ENCODE peak calls at places on chromosomes 6 and 20, in six cellular contexts. One of them, this sample, is unnamed.

GRCh38 chr20:49699200-49699992 is 14.3 kb downstream of the B4GALT5 start:
- DNase-seq in MV-4-11: no peak
- DNase-seq in activated T-cell treated with anti-CD3 and anti-CD28 coated beads, Interleukin-2, amount 50 U/mL, for 72 hours: peak
- DNase-seq in non-pigmented ciliary epithelial cell: peak
- DNase-seq in Kasumi-1: no peak
- DNase-seq in stimulated activated CD8-positive, alpha-beta memory T cell treated with anti-CD3 and anti-CD28 coated beads, Interleukin-15, amount 100 ng/mL, for 48 hours: no peak
- DNase-seq in this sample: no peak

GRCh38 chr6:46302176-46302575 is 131.4 kb upstream of the ENPP5 start:
- DNase-seq in MV-4-11: no peak
- DNase-seq in activated T-cell treated with anti-CD3 and anti-CD28 coated beads, Interleukin-2, amount 50 U/mL, for 72 hours: no peak
- DNase-seq in non-pigmented ciliary epithelial cell: no peak
- DNase-seq in Kasumi-1: no peak
- DNase-seq in stimulated activated CD8-positive, alpha-beta memory T cell treated with anti-CD3 and anti-CD28 coated beads, Interleukin-15, amount 100 ng/mL, for 48 hours: no peak
- DNase-seq in this sample: no peak

GRCh38 chr20:60558491-60558890 is 600.3 kb downstream of the CDH26 start:
- DNase-seq in MV-4-11: no peak
- DNase-seq in activated T-cell treated with anti-CD3 and anti-CD28 coated beads, Interleukin-2, amount 50 U/mL, for 72 hours: no peak
- DNase-seq in non-pigmented ciliary epithelial cell: no peak
- DNase-seq in Kasumi-1: no peak
- DNase-seq in stimulated activated CD8-positive, alpha-beta memory T cell treated with anti-CD3 and anti-CD28 coated beads, Interleukin-15, amount 100 ng/mL, for 48 hours: no peak
- DNase-seq in this sample: no peak

GRCh38 chr6:43821101-43821886 is 51.3 kb downstream of the VEGFA start:
- DNase-seq in MV-4-11: no peak
- DNase-seq in activated T-cell treated with anti-CD3 and anti-CD28 coated beads, Interleukin-2, amount 50 U/mL, for 72 hours: no peak
- DNase-seq in non-pigmented ciliary epithelial cell: no peak
- DNase-seq in Kasumi-1: no peak
- DNase-seq in stimulated activated CD8-positive, alpha-beta memory T cell treated with anti-CD3 and anti-CD28 coated beads, Interleukin-15, amount 100 ng/mL, for 48 hours: no peak
- DNase-seq in this sample: no peak

GRCh38 chr6:159151266-159151855 is 17.8 kb upstream of the FNDC1 start:
- DNase-seq in MV-4-11: peak
- DNase-seq in activated T-cell treated with anti-CD3 and anti-CD28 coated beads, Interleukin-2, amount 50 U/mL, for 72 hours: peak
- DNase-seq in non-pigmented ciliary epithelial cell: no peak
- DNase-seq in Kasumi-1: peak
- DNase-seq in stimulated activated CD8-positive, alpha-beta memory T cell treated with anti-CD3 and anti-CD28 coated beads, Interleukin-15, amount 100 ng/mL, for 48 hours: no peak
- DNase-seq in this sample: no peak

GRCh38 chr20:44026932-44027685 is 112.5 kb downstream of the TOX2 start:
- DNase-seq in MV-4-11: no peak
- DNase-seq in activated T-cell treated with anti-CD3 and anti-CD28 coated beads, Interleukin-2, amount 50 U/mL, for 72 hours: no peak
- DNase-seq in non-pigmented ciliary epithelial cell: no peak
- DNase-seq in Kasumi-1: no peak
- DNase-seq in stimulated activated CD8-positive, alpha-beta memory T cell treated with anti-CD3 and anti-CD28 coated beads, Interleukin-15, amount 100 ng/mL, for 48 hours: no peak
- DNase-seq in this sample: no peak

GRCh38 chr6:53066059-53066406 is 829 bp downstream of the FBXO9 start:
- DNase-seq in MV-4-11: peak
- DNase-seq in activated T-cell treated with anti-CD3 and anti-CD28 coated beads, Interleukin-2, amount 50 U/mL, for 72 hours: peak
- DNase-seq in non-pigmented ciliary epithelial cell: no peak
- DNase-seq in Kasumi-1: peak
- DNase-seq in stimulated activated CD8-positive, alpha-beta memory T cell treated with anti-CD3 and anti-CD28 coated beads, Interleukin-15, amount 100 ng/mL, for 48 hours: peak
- DNase-seq in this sample: peak

GRCh38 chr6:92690997-92691599 is 728.3 kb downstream of the EPHA7 start:
- DNase-seq in MV-4-11: no peak
- DNase-seq in activated T-cell treated with anti-CD3 and anti-CD28 coated beads, Interleukin-2, amount 50 U/mL, for 72 hours: no peak
- DNase-seq in non-pigmented ciliary epithelial cell: no peak
- DNase-seq in Kasumi-1: no peak
- DNase-seq in stimulated activated CD8-positive, alpha-beta memory T cell treated with anti-CD3 and anti-CD28 coated beads, Interleukin-15, amount 100 ng/mL, for 48 hours: no peak
- DNase-seq in this sample: no peak

GRCh38 chr6:82415820-82416219 is 52.2 kb downstream of the TPBG start:
- DNase-seq in MV-4-11: no peak
- DNase-seq in activated T-cell treated with anti-CD3 and anti-CD28 coated beads, Interleukin-2, amount 50 U/mL, for 72 hours: no peak
- DNase-seq in non-pigmented ciliary epithelial cell: no peak
- DNase-seq in Kasumi-1: no peak
- DNase-seq in stimulated activated CD8-positive, alpha-beta memory T cell treated with anti-CD3 and anti-CD28 coated beads, Interleukin-15, amount 100 ng/mL, for 48 hours: no peak
- DNase-seq in this sample: no peak

GRCh38 chr6:101114703-101115102 is 233.6 kb upstream of the ASCC3 start:
- DNase-seq in MV-4-11: peak
- DNase-seq in activated T-cell treated with anti-CD3 and anti-CD28 coated beads, Interleukin-2, amount 50 U/mL, for 72 hours: no peak
- DNase-seq in non-pigmented ciliary epithelial cell: peak
- DNase-seq in Kasumi-1: peak
- DNase-seq in stimulated activated CD8-positive, alpha-beta memory T cell treated with anti-CD3 and anti-CD28 coated beads, Interleukin-15, amount 100 ng/mL, for 48 hours: no peak
- DNase-seq in this sample: no peak

GRCh38 chr6:90139272-90139817 is 157.3 kb downstream of the BACH2 start:
- DNase-seq in MV-4-11: no peak
- DNase-seq in activated T-cell treated with anti-CD3 and anti-CD28 coated beads, Interleukin-2, amount 50 U/mL, for 72 hours: no peak
- DNase-seq in non-pigmented ciliary epithelial cell: no peak
- DNase-seq in Kasumi-1: no peak
- DNase-seq in stimulated activated CD8-positive, alpha-beta memory T cell treated with anti-CD3 and anti-CD28 coated beads, Interleukin-15, amount 100 ng/mL, for 48 hours: no peak
- DNase-seq in this sample: no peak

GRCh38 chr20:33859157-33859695 is 48.1 kb downstream of the CHMP4B start:
- DNase-seq in MV-4-11: peak
- DNase-seq in activated T-cell treated with anti-CD3 and anti-CD28 coated beads, Interleukin-2, amount 50 U/mL, for 72 hours: peak
- DNase-seq in non-pigmented ciliary epithelial cell: no peak
- DNase-seq in Kasumi-1: peak
- DNase-seq in stimulated activated CD8-positive, alpha-beta memory T cell treated with anti-CD3 and anti-CD28 coated beads, Interleukin-15, amount 100 ng/mL, for 48 hours: no peak
- DNase-seq in this sample: no peak

GRCh38 chr6:24126586-24127192 is 674 bp downstream of the NRSN1 start:
- DNase-seq in MV-4-11: peak
- DNase-seq in activated T-cell treated with anti-CD3 and anti-CD28 coated beads, Interleukin-2, amount 50 U/mL, for 72 hours: peak
- DNase-seq in non-pigmented ciliary epithelial cell: peak
- DNase-seq in Kasumi-1: peak
- DNase-seq in stimulated activated CD8-positive, alpha-beta memory T cell treated with anti-CD3 and anti-CD28 coated beads, Interleukin-15, amount 100 ng/mL, for 48 hours: no peak
- DNase-seq in this sample: no peak

GRCh38 chr6:135106611-135107010 is 52.0 kb upstream of the HBS1L start:
- DNase-seq in MV-4-11: no peak
- DNase-seq in activated T-cell treated with anti-CD3 and anti-CD28 coated beads, Interleukin-2, amount 50 U/mL, for 72 hours: no peak
- DNase-seq in non-pigmented ciliary epithelial cell: no peak
- DNase-seq in Kasumi-1: no peak
- DNase-seq in stimulated activated CD8-positive, alpha-beta memory T cell treated with anti-CD3 and anti-CD28 coated beads, Interleukin-15, amount 100 ng/mL, for 48 hours: no peak
- DNase-seq in this sample: no peak

GRCh38 chr6:52946301-52946700 is 36.8 kb upstream of the GSTA3 start:
- DNase-seq in MV-4-11: no peak
- DNase-seq in activated T-cell treated with anti-CD3 and anti-CD28 coated beads, Interleukin-2, amount 50 U/mL, for 72 hours: no peak
- DNase-seq in non-pigmented ciliary epithelial cell: no peak
- DNase-seq in Kasumi-1: no peak
- DNase-seq in stimulated activated CD8-positive, alpha-beta memory T cell treated with anti-CD3 and anti-CD28 coated beads, Interleukin-15, amount 100 ng/mL, for 48 hours: no peak
- DNase-seq in this sample: no peak

GRCh38 chr6:103177800-103178199 is 1681.9 kb downstream of the HACE1 start:
- DNase-seq in MV-4-11: no peak
- DNase-seq in activated T-cell treated with anti-CD3 and anti-CD28 coated beads, Interleukin-2, amount 50 U/mL, for 72 hours: no peak
- DNase-seq in non-pigmented ciliary epithelial cell: no peak
- DNase-seq in Kasumi-1: no peak
- DNase-seq in stimulated activated CD8-positive, alpha-beta memory T cell treated with anti-CD3 and anti-CD28 coated beads, Interleukin-15, amount 100 ng/mL, for 48 hours: no peak
- DNase-seq in this sample: no peak

GRCh38 chr6:46184114-46184513 is 13.3 kb upstream of the ENPP5 start:
- DNase-seq in MV-4-11: no peak
- DNase-seq in activated T-cell treated with anti-CD3 and anti-CD28 coated beads, Interleukin-2, amount 50 U/mL, for 72 hours: no peak
- DNase-seq in non-pigmented ciliary epithelial cell: peak
- DNase-seq in Kasumi-1: no peak
- DNase-seq in stimulated activated CD8-positive, alpha-beta memory T cell treated with anti-CD3 and anti-CD28 coated beads, Interleukin-15, amount 100 ng/mL, for 48 hours: no peak
- DNase-seq in this sample: no peak

GRCh38 chr6:3918474-3918873 is 69.3 kb downstream of the FAM50B start:
- DNase-seq in MV-4-11: no peak
- DNase-seq in activated T-cell treated with anti-CD3 and anti-CD28 coated beads, Interleukin-2, amount 50 U/mL, for 72 hours: no peak
- DNase-seq in non-pigmented ciliary epithelial cell: no peak
- DNase-seq in Kasumi-1: no peak
- DNase-seq in stimulated activated CD8-positive, alpha-beta memory T cell treated with anti-CD3 and anti-CD28 coated beads, Interleukin-15, amount 100 ng/mL, for 48 hours: no peak
- DNase-seq in this sample: no peak

GRCh38 chr6:79544939-79545450 is 7.8 kb upstream of the LCA5 start:
- DNase-seq in MV-4-11: peak
- DNase-seq in activated T-cell treated with anti-CD3 and anti-CD28 coated beads, Interleukin-2, amount 50 U/mL, for 72 hours: no peak
- DNase-seq in non-pigmented ciliary epithelial cell: peak
- DNase-seq in Kasumi-1: peak
- DNase-seq in stimulated activated CD8-positive, alpha-beta memory T cell treated with anti-CD3 and anti-CD28 coated beads, Interleukin-15, amount 100 ng/mL, for 48 hours: no peak
- DNase-seq in this sample: peak

GRCh38 chr6:168359794-168360193 is 40.2 kb upstream of the DACT2 start:
- DNase-seq in MV-4-11: no peak
- DNase-seq in activated T-cell treated with anti-CD3 and anti-CD28 coated beads, Interleukin-2, amount 50 U/mL, for 72 hours: no peak
- DNase-seq in non-pigmented ciliary epithelial cell: no peak
- DNase-seq in Kasumi-1: no peak
- DNase-seq in stimulated activated CD8-positive, alpha-beta memory T cell treated with anti-CD3 and anti-CD28 coated beads, Interleukin-15, amount 100 ng/mL, for 48 hours: no peak
- DNase-seq in this sample: no peak

GRCh38 chr6:55694148-55694547 is 115.2 kb upstream of the HMGCLL1 start:
- DNase-seq in MV-4-11: no peak
- DNase-seq in activated T-cell treated with anti-CD3 and anti-CD28 coated beads, Interleukin-2, amount 50 U/mL, for 72 hours: no peak
- DNase-seq in non-pigmented ciliary epithelial cell: peak
- DNase-seq in Kasumi-1: no peak
- DNase-seq in stimulated activated CD8-positive, alpha-beta memory T cell treated with anti-CD3 and anti-CD28 coated beads, Interleukin-15, amount 100 ng/mL, for 48 hours: no peak
- DNase-seq in this sample: no peak

GRCh38 chr6:38646166-38646565 is 6.4 kb upstream of the BTBD9 start:
- DNase-seq in MV-4-11: no peak
- DNase-seq in activated T-cell treated with anti-CD3 and anti-CD28 coated beads, Interleukin-2, amount 50 U/mL, for 72 hours: no peak
- DNase-seq in non-pigmented ciliary epithelial cell: no peak
- DNase-seq in Kasumi-1: no peak
- DNase-seq in stimulated activated CD8-positive, alpha-beta memory T cell treated with anti-CD3 and anti-CD28 coated beads, Interleukin-15, amount 100 ng/mL, for 48 hours: no peak
- DNase-seq in this sample: no peak

GRCh38 chr6:70172252-70172651 is 130.6 kb downstream of the COL9A1 start:
- DNase-seq in MV-4-11: no peak
- DNase-seq in activated T-cell treated with anti-CD3 and anti-CD28 coated beads, Interleukin-2, amount 50 U/mL, for 72 hours: no peak
- DNase-seq in non-pigmented ciliary epithelial cell: no peak
- DNase-seq in Kasumi-1: no peak
- DNase-seq in stimulated activated CD8-positive, alpha-beta memory T cell treated with anti-CD3 and anti-CD28 coated beads, Interleukin-15, amount 100 ng/mL, for 48 hours: no peak
- DNase-seq in this sample: no peak

GRCh38 chr6:40338306-40338705 is 248.9 kb downstream of the LRFN2 start:
- DNase-seq in MV-4-11: no peak
- DNase-seq in activated T-cell treated with anti-CD3 and anti-CD28 coated beads, Interleukin-2, amount 50 U/mL, for 72 hours: no peak
- DNase-seq in non-pigmented ciliary epithelial cell: no peak
- DNase-seq in Kasumi-1: no peak
- DNase-seq in stimulated activated CD8-positive, alpha-beta memory T cell treated with anti-CD3 and anti-CD28 coated beads, Interleukin-15, amount 100 ng/mL, for 48 hours: no peak
- DNase-seq in this sample: no peak

GRCh38 chr6:35288834-35289233 is 8.8 kb upstream of the DEF6 start:
- DNase-seq in MV-4-11: no peak
- DNase-seq in activated T-cell treated with anti-CD3 and anti-CD28 coated beads, Interleukin-2, amount 50 U/mL, for 72 hours: no peak
- DNase-seq in non-pigmented ciliary epithelial cell: no peak
- DNase-seq in Kasumi-1: no peak
- DNase-seq in stimulated activated CD8-positive, alpha-beta memory T cell treated with anti-CD3 and anti-CD28 coated beads, Interleukin-15, amount 100 ng/mL, for 48 hours: no peak
- DNase-seq in this sample: no peak

GRCh38 chr6:138817799-138818198 is 21.9 kb downstream of the ECT2L start:
- DNase-seq in MV-4-11: peak
- DNase-seq in activated T-cell treated with anti-CD3 and anti-CD28 coated beads, Interleukin-2, amount 50 U/mL, for 72 hours: peak
- DNase-seq in non-pigmented ciliary epithelial cell: peak
- DNase-seq in Kasumi-1: no peak
- DNase-seq in stimulated activated CD8-positive, alpha-beta memory T cell treated with anti-CD3 and anti-CD28 coated beads, Interleukin-15, amount 100 ng/mL, for 48 hours: peak
- DNase-seq in this sample: no peak

GRCh38 chr6:105991561-105992314 is 94.4 kb upstream of the PRDM1 start:
- DNase-seq in MV-4-11: no peak
- DNase-seq in activated T-cell treated with anti-CD3 and anti-CD28 coated beads, Interleukin-2, amount 50 U/mL, for 72 hours: peak
- DNase-seq in non-pigmented ciliary epithelial cell: no peak
- DNase-seq in Kasumi-1: peak
- DNase-seq in stimulated activated CD8-positive, alpha-beta memory T cell treated with anti-CD3 and anti-CD28 coated beads, Interleukin-15, amount 100 ng/mL, for 48 hours: no peak
- DNase-seq in this sample: no peak

GRCh38 chr20:10715035-10715434 is 41.2 kb upstream of the JAG1 start:
- DNase-seq in MV-4-11: no peak
- DNase-seq in activated T-cell treated with anti-CD3 and anti-CD28 coated beads, Interleukin-2, amount 50 U/mL, for 72 hours: no peak
- DNase-seq in non-pigmented ciliary epithelial cell: no peak
- DNase-seq in Kasumi-1: no peak
- DNase-seq in stimulated activated CD8-positive, alpha-beta memory T cell treated with anti-CD3 and anti-CD28 coated beads, Interleukin-15, amount 100 ng/mL, for 48 hours: no peak
- DNase-seq in this sample: no peak

GRCh38 chr6:41895300-41896233 is at the start of gene USP49:
- DNase-seq in MV-4-11: peak
- DNase-seq in activated T-cell treated with anti-CD3 and anti-CD28 coated beads, Interleukin-2, amount 50 U/mL, for 72 hours: peak
- DNase-seq in non-pigmented ciliary epithelial cell: peak
- DNase-seq in Kasumi-1: peak
- DNase-seq in stimulated activated CD8-positive, alpha-beta memory T cell treated with anti-CD3 and anti-CD28 coated beads, Interleukin-15, amount 100 ng/mL, for 48 hours: peak
- DNase-seq in this sample: peak

GRCh38 chr6:138815221-138815620 is 19.3 kb downstream of the ECT2L start:
- DNase-seq in MV-4-11: no peak
- DNase-seq in activated T-cell treated with anti-CD3 and anti-CD28 coated beads, Interleukin-2, amount 50 U/mL, for 72 hours: no peak
- DNase-seq in non-pigmented ciliary epithelial cell: no peak
- DNase-seq in Kasumi-1: no peak
- DNase-seq in stimulated activated CD8-positive, alpha-beta memory T cell treated with anti-CD3 and anti-CD28 coated beads, Interleukin-15, amount 100 ng/mL, for 48 hours: no peak
- DNase-seq in this sample: no peak

GRCh38 chr6:161204866-161205557 is 68.8 kb downstream of the AGPAT4 start:
- DNase-seq in MV-4-11: no peak
- DNase-seq in activated T-cell treated with anti-CD3 and anti-CD28 coated beads, Interleukin-2, amount 50 U/mL, for 72 hours: no peak
- DNase-seq in non-pigmented ciliary epithelial cell: no peak
- DNase-seq in Kasumi-1: no peak
- DNase-seq in stimulated activated CD8-positive, alpha-beta memory T cell treated with anti-CD3 and anti-CD28 coated beads, Interleukin-15, amount 100 ng/mL, for 48 hours: no peak
- DNase-seq in this sample: no peak

GRCh38 chr6:35494161-35494563 is 2.7 kb downstream of the TEAD3 start:
- DNase-seq in MV-4-11: peak
- DNase-seq in activated T-cell treated with anti-CD3 and anti-CD28 coated beads, Interleukin-2, amount 50 U/mL, for 72 hours: no peak
- DNase-seq in non-pigmented ciliary epithelial cell: no peak
- DNase-seq in Kasumi-1: peak
- DNase-seq in stimulated activated CD8-positive, alpha-beta memory T cell treated with anti-CD3 and anti-CD28 coated beads, Interleukin-15, amount 100 ng/mL, for 48 hours: no peak
- DNase-seq in this sample: no peak

GRCh38 chr6:27687154-27688013 is 214.5 kb upstream of the ZNF184 start:
- DNase-seq in MV-4-11: peak
- DNase-seq in activated T-cell treated with anti-CD3 and anti-CD28 coated beads, Interleukin-2, amount 50 U/mL, for 72 hours: peak
- DNase-seq in non-pigmented ciliary epithelial cell: no peak
- DNase-seq in Kasumi-1: peak
- DNase-seq in stimulated activated CD8-positive, alpha-beta memory T cell treated with anti-CD3 and anti-CD28 coated beads, Interleukin-15, amount 100 ng/mL, for 48 hours: peak
- DNase-seq in this sample: peak

GRCh38 chr6:33678932-33679478 is 32.5 kb downstream of the UQCC2 start:
- DNase-seq in MV-4-11: no peak
- DNase-seq in activated T-cell treated with anti-CD3 and anti-CD28 coated beads, Interleukin-2, amount 50 U/mL, for 72 hours: no peak
- DNase-seq in non-pigmented ciliary epithelial cell: no peak
- DNase-seq in Kasumi-1: no peak
- DNase-seq in stimulated activated CD8-positive, alpha-beta memory T cell treated with anti-CD3 and anti-CD28 coated beads, Interleukin-15, amount 100 ng/mL, for 48 hours: no peak
- DNase-seq in this sample: no peak

GRCh38 chr6:107576852-107577251 is 86.9 kb downstream of the SOBP start:
- DNase-seq in MV-4-11: no peak
- DNase-seq in activated T-cell treated with anti-CD3 and anti-CD28 coated beads, Interleukin-2, amount 50 U/mL, for 72 hours: no peak
- DNase-seq in non-pigmented ciliary epithelial cell: no peak
- DNase-seq in Kasumi-1: no peak
- DNase-seq in stimulated activated CD8-positive, alpha-beta memory T cell treated with anti-CD3 and anti-CD28 coated beads, Interleukin-15, amount 100 ng/mL, for 48 hours: no peak
- DNase-seq in this sample: no peak

GRCh38 chr6:11978169-11978987 is 33.7 kb upstream of the HIVEP1 start:
- DNase-seq in MV-4-11: peak
- DNase-seq in activated T-cell treated with anti-CD3 and anti-CD28 coated beads, Interleukin-2, amount 50 U/mL, for 72 hours: no peak
- DNase-seq in non-pigmented ciliary epithelial cell: no peak
- DNase-seq in Kasumi-1: no peak
- DNase-seq in stimulated activated CD8-positive, alpha-beta memory T cell treated with anti-CD3 and anti-CD28 coated beads, Interleukin-15, amount 100 ng/mL, for 48 hours: no peak
- DNase-seq in this sample: no peak

GRCh38 chr6:149317656-149318571 is at the start of gene TAB2:
- DNase-seq in MV-4-11: peak
- DNase-seq in activated T-cell treated with anti-CD3 and anti-CD28 coated beads, Interleukin-2, amount 50 U/mL, for 72 hours: peak
- DNase-seq in non-pigmented ciliary epithelial cell: no peak
- DNase-seq in Kasumi-1: peak
- DNase-seq in stimulated activated CD8-positive, alpha-beta memory T cell treated with anti-CD3 and anti-CD28 coated beads, Interleukin-15, amount 100 ng/mL, for 48 hours: peak
- DNase-seq in this sample: peak